ENCODE peak calls at places on chromosomes 7 and 10, in five cellular contexts. One of them, this sample, is unnamed.

GRCh38 chr10:80771902-80772555 is 234.3 kb downstream of the SH2D4B start:
- DNase-seq in naive thymus-derived CD8-positive, alpha-beta T cell: no peak
- DNase-seq in HCT116: no peak
- DNase-seq in activated T-cell treated with anti-CD3 and anti-CD28 coated beads, Interleukin-2, amount 50 U/mL, for 72 hours: no peak
- DNase-seq in activated CD4-positive, CD25-positive, alpha-beta regulatory T cell: no peak
- DNase-seq in this sample: no peak

GRCh38 chr10:61793760-61794713 is 107.5 kb upstream of the ARID5B start:
- DNase-seq in activated CD4-positive, CD25-positive, alpha-beta regulatory T cell: no peak
- DNase-seq in activated T-cell treated with anti-CD3 and anti-CD28 coated beads, Interleukin-2, amount 50 U/mL, for 72 hours: no peak
- DNase-seq in HCT116: no peak
- DNase-seq in naive thymus-derived CD8-positive, alpha-beta T cell: no peak
- DNase-seq in this sample: no peak

GRCh38 chr10:11724938-11725776 is 17.0 kb upstream of the ECHDC3 start:
- DNase-seq in activated T-cell treated with anti-CD3 and anti-CD28 coated beads, Interleukin-2, amount 50 U/mL, for 72 hours: no peak
- DNase-seq in activated CD4-positive, CD25-positive, alpha-beta regulatory T cell: no peak
- DNase-seq in HCT116: peak; percentile 56
- DNase-seq in naive thymus-derived CD8-positive, alpha-beta T cell: peak; percentile 66
- DNase-seq in this sample: peak; percentile 16

GRCh38 chr7:2132243-2132642 is 100.5 kb downstream of the MAD1L1 start:
- DNase-seq in naive thymus-derived CD8-positive, alpha-beta T cell: no peak
- DNase-seq in HCT116: no peak
- DNase-seq in activated T-cell treated with anti-CD3 and anti-CD28 coated beads, Interleukin-2, amount 50 U/mL, for 72 hours: no peak
- DNase-seq in activated CD4-positive, CD25-positive, alpha-beta regulatory T cell: no peak
- DNase-seq in this sample: no peak

GRCh38 chr10:52191049-52191448 is 123.0 kb upstream of the DKK1 start:
- DNase-seq in HCT116: no peak
- DNase-seq in activated T-cell treated with anti-CD3 and anti-CD28 coated beads, Interleukin-2, amount 50 U/mL, for 72 hours: no peak
- DNase-seq in naive thymus-derived CD8-positive, alpha-beta T cell: no peak
- DNase-seq in activated CD4-positive, CD25-positive, alpha-beta regulatory T cell: no peak
- DNase-seq in this sample: no peak

GRCh38 chr10:133378251-133379096 is 588 bp upstream of the PAOX start:
- DNase-seq in naive thymus-derived CD8-positive, alpha-beta T cell: peak; percentile 72
- DNase-seq in activated CD4-positive, CD25-positive, alpha-beta regulatory T cell: peak; percentile 23
- DNase-seq in activated T-cell treated with anti-CD3 and anti-CD28 coated beads, Interleukin-2, amount 50 U/mL, for 72 hours: peak; percentile 64
- DNase-seq in HCT116: no peak
- DNase-seq in this sample: peak; percentile 60

GRCh38 chr7:27134392-27134791 is 3.8 kb upstream of the HOXA4 start:
- DNase-seq in HCT116: no peak
- DNase-seq in activated T-cell treated with anti-CD3 and anti-CD28 coated beads, Interleukin-2, amount 50 U/mL, for 72 hours: peak; percentile 59
- DNase-seq in naive thymus-derived CD8-positive, alpha-beta T cell: no peak
- DNase-seq in activated CD4-positive, CD25-positive, alpha-beta regulatory T cell: no peak
- DNase-seq in this sample: peak; percentile 64

GRCh38 chr10:79560160-79560709 is at the start of gene SFTPA2:
- DNase-seq in HCT116: no peak
- DNase-seq in activated T-cell treated with anti-CD3 and anti-CD28 coated beads, Interleukin-2, amount 50 U/mL, for 72 hours: no peak
- DNase-seq in activated CD4-positive, CD25-positive, alpha-beta regulatory T cell: no peak
- DNase-seq in naive thymus-derived CD8-positive, alpha-beta T cell: no peak
- DNase-seq in this sample: no peak

GRCh38 chr10:91210435-91210834 is 10.0 kb upstream of the PCGF5 start:
- DNase-seq in HCT116: no peak
- DNase-seq in naive thymus-derived CD8-positive, alpha-beta T cell: no peak
- DNase-seq in activated T-cell treated with anti-CD3 and anti-CD28 coated beads, Interleukin-2, amount 50 U/mL, for 72 hours: no peak
- DNase-seq in activated CD4-positive, CD25-positive, alpha-beta regulatory T cell: no peak
- DNase-seq in this sample: peak; percentile 30

GRCh38 chr7:101507791-101508252 is 121.3 kb downstream of the MYL10 start:
- DNase-seq in naive thymus-derived CD8-positive, alpha-beta T cell: no peak
- DNase-seq in activated T-cell treated with anti-CD3 and anti-CD28 coated beads, Interleukin-2, amount 50 U/mL, for 72 hours: peak; percentile 46
- DNase-seq in HCT116: peak; percentile 63
- DNase-seq in activated CD4-positive, CD25-positive, alpha-beta regulatory T cell: no peak
- DNase-seq in this sample: peak; percentile 33

GRCh38 chr7:141244466-141244865 is 170.6 kb downstream of the TMEM178B start:
- DNase-seq in activated CD4-positive, CD25-positive, alpha-beta regulatory T cell: no peak
- DNase-seq in HCT116: no peak
- DNase-seq in naive thymus-derived CD8-positive, alpha-beta T cell: no peak
- DNase-seq in activated T-cell treated with anti-CD3 and anti-CD28 coated beads, Interleukin-2, amount 50 U/mL, for 72 hours: no peak
- DNase-seq in this sample: no peak

GRCh38 chr7:26813426-26813825 is 51.0 kb downstream of the SKAP2 start:
- DNase-seq in activated T-cell treated with anti-CD3 and anti-CD28 coated beads, Interleukin-2, amount 50 U/mL, for 72 hours: no peak
- DNase-seq in activated CD4-positive, CD25-positive, alpha-beta regulatory T cell: no peak
- DNase-seq in naive thymus-derived CD8-positive, alpha-beta T cell: no peak
- DNase-seq in HCT116: no peak
- DNase-seq in this sample: no peak

GRCh38 chr7:17674166-17674955 is 265.9 kb downstream of the SNX13 start:
- DNase-seq in HCT116: no peak
- DNase-seq in activated T-cell treated with anti-CD3 and anti-CD28 coated beads, Interleukin-2, amount 50 U/mL, for 72 hours: no peak
- DNase-seq in activated CD4-positive, CD25-positive, alpha-beta regulatory T cell: no peak
- DNase-seq in naive thymus-derived CD8-positive, alpha-beta T cell: no peak
- DNase-seq in this sample: no peak

GRCh38 chr7:102469972-102470825 is 5.4 kb downstream of the LRWD1 start:
- DNase-seq in naive thymus-derived CD8-positive, alpha-beta T cell: peak; percentile 45
- DNase-seq in activated CD4-positive, CD25-positive, alpha-beta regulatory T cell: no peak
- DNase-seq in HCT116: no peak
- DNase-seq in activated T-cell treated with anti-CD3 and anti-CD28 coated beads, Interleukin-2, amount 50 U/mL, for 72 hours: no peak
- DNase-seq in this sample: no peak

GRCh38 chr10:92848037-92848440 is 281 bp upstream of the EXOC6 start:
- DNase-seq in activated T-cell treated with anti-CD3 and anti-CD28 coated beads, Interleukin-2, amount 50 U/mL, for 72 hours: no peak
- DNase-seq in naive thymus-derived CD8-positive, alpha-beta T cell: no peak
- DNase-seq in activated CD4-positive, CD25-positive, alpha-beta regulatory T cell: no peak
- DNase-seq in HCT116: no peak
- DNase-seq in this sample: no peak

GRCh38 chr10:69449841-69450240 is 1.4 kb upstream of the TSPAN15 start:
- DNase-seq in HCT116: peak; percentile 77
- DNase-seq in activated CD4-positive, CD25-positive, alpha-beta regulatory T cell: peak; percentile 10
- DNase-seq in activated T-cell treated with anti-CD3 and anti-CD28 coated beads, Interleukin-2, amount 50 U/mL, for 72 hours: peak; percentile 50
- DNase-seq in naive thymus-derived CD8-positive, alpha-beta T cell: peak; percentile 71
- DNase-seq in this sample: peak; percentile 28

This sample was measured in stimulated activated naive CD8-positive, alpha-beta T cell treated with anti-CD3 and anti-CD28 coated beads, Interleukin-15, amount 100 ng/mL, for 72 hours.